ENCODE peak calls at places on chromosomes 2 and 18, in four cellular contexts. X is adrenal gland, J is GM20000, H is endothelial cell. D is an unnamed sample.

GRCh38 chr2:237222178-237222577 is 136.5 kb downstream of the COPS8 start:
- DNase-seq in H (no peak), X (no peak), J (no peak), D (no peak)

GRCh38 chr2:27728081-27728858 is 43.2 kb upstream of the MRPL33 start:
- DNase-seq in J (no peak), H (no peak), X (no peak), D (no peak)

GRCh38 chr2:108257757-108258331 is 18.1 kb downstream of the SULT1C3 start:
- DNase-seq in X (no peak), H (no peak), J (no peak), D (no peak)

GRCh38 chr2:64319930-64320329 is 134.0 kb upstream of the LGALSL start:
- DNase-seq in J (no peak), X (no peak), H (no peak), D (no peak)

GRCh38 chr18:10051877-10052631 is 138.2 kb downstream of the VAPA start:
- DNase-seq in J (no peak), H (no peak), X (no peak), D (no peak)

GRCh38 chr2:186852508-186852907 is 3.5 kb upstream of the ZSWIM2 start:
- DNase-seq in H (no peak), X (no peak), J (no peak), D (no peak)

GRCh38 chr2:88735133-88735532 is 43.7 kb downstream of the RPIA start:
- DNase-seq in J (no peak), X (no peak), H (no peak), D (no peak)

GRCh38 chr2:37569131-37569530 is 102.3 kb downstream of the CDC42EP3 start:
- DNase-seq in J (no peak), X (no peak), H (no peak), D (no peak)

GRCh38 chr2:174827371-174828369 is 63.4 kb upstream of the CHRNA1 start:
- DNase-seq in J (no peak), X (no peak), H (peak), D (no peak)

GRCh38 chr2:23384551-23385349 is at the start of gene KLHL29:
- DNase-seq in X (peak), H (peak), J (peak), D (peak)

GRCh38 chr2:238523158-238524110 is 96.7 kb downstream of the ASB1 start:
- DNase-seq in X (no peak), J (no peak), H (peak), D (no peak)

GRCh38 chr2:170361359-170361936 is 183.5 kb downstream of the MYO3B start:
- DNase-seq in X (peak), J (peak), H (peak), D (peak)

GRCh38 chr2:200430017-200430416 is 79.9 kb downstream of the KCTD18 start:
- DNase-seq in X (no peak), H (no peak), J (no peak), D (no peak)

GRCh38 chr18:67776929-67777328 is 260.4 kb upstream of the DSEL start:
- DNase-seq in H (no peak), J (no peak), X (no peak), D (no peak)

GRCh38 chr18:13265901-13266207 is 47.3 kb downstream of the LDLRAD4 start:
- DNase-seq in H (no peak), X (no peak), J (no peak), D (no peak)

GRCh38 chr2:11482473-11483031 is 16.6 kb upstream of the E2F6 start:
- DNase-seq in X (no peak), H (peak), J (no peak), D (peak)

GRCh38 chr2:164706522-164706921 is 85.2 kb upstream of the GRB14 start:
- DNase-seq in X (no peak), J (no peak), H (no peak), D (no peak)

GRCh38 chr18:31206064-31206463 is 43.4 kb upstream of the DSC1 start:
- DNase-seq in H (no peak), X (no peak), J (no peak), D (no peak)

GRCh38 chr2:156826342-156826933 is 390.3 kb downstream of the GPD2 start:
- DNase-seq in X (no peak), J (no peak), H (no peak), D (no peak)

GRCh38 chr2:237714690-237715458 is 83.7 kb upstream of the RBM44 start:
- DNase-seq in X (peak), H (no peak), J (no peak), D (no peak)

GRCh38 chr18:62564044-62564443 is 41.2 kb downstream of the ZCCHC2 start:
- DNase-seq in H (no peak), J (no peak), X (no peak), D (no peak)

GRCh38 chr18:62571037-62571436 is 48.2 kb downstream of the ZCCHC2 start:
- DNase-seq in J (no peak), H (no peak), X (no peak), D (no peak)

GRCh38 chr18:62569081-62569480 is 46.3 kb downstream of the ZCCHC2 start:
- DNase-seq in J (no peak), X (no peak), H (no peak), D (no peak)

GRCh38 chr18:62566818-62567217 is 44.0 kb downstream of the ZCCHC2 start:
- DNase-seq in J (no peak), X (no peak), H (no peak), D (no peak)

GRCh38 chr18:62566199-62566598 is 43.4 kb downstream of the ZCCHC2 start:
- DNase-seq in H (peak), J (no peak), X (peak), D (no peak)
- TF ChIP-seq CTCF in H (no peak), J (no peak), X (peak), D (no peak)

GRCh38 chr2:218566296-218566695 is 1.9 kb downstream of the USP37 start:
- DNase-seq in J (no peak), X (no peak), H (no peak), D (no peak)

GRCh38 chr2:218567797-218568189 is 358 bp downstream of the USP37 start:
- DNase-seq in X (no peak), H (no peak), J (no peak), D (no peak)

GRCh38 chr2:218569661-218570500 is 1.2 kb downstream of the CNOT9 start:
- DNase-seq in X (peak), H (no peak), J (no peak), D (peak)

GRCh38 chr2:218569038-218569431 is 396 bp downstream of the CNOT9 start:
- DNase-seq in J (peak), H (peak), X (no peak), D (peak)

GRCh38 chr2:218568190-218569037 is at the start of the genes CNOT9 and USP37:
- DNase-seq in H (peak), X (peak), J (peak), D (peak)
- TF ChIP-seq CTCF in H (no peak), X (no peak), J (no peak), D (no peak)

GRCh38 chr2:240915526-240916335 is 9.6 kb downstream of the CROCC2 start:
- DNase-seq in X (no peak), J (no peak), H (no peak), D (no peak)

GRCh38 chr2:240916571-240917008 is 10.5 kb downstream of the CROCC2 start:
- DNase-seq in X (peak), J (no peak), H (no peak), D (no peak)

GRCh38 chr2:240912878-240913809 is 7.0 kb downstream of the CROCC2 start:
- DNase-seq in X (no peak), J (no peak), H (no peak), D (no peak)

GRCh38 chr2:240913810-240914644 is 7.9 kb downstream of the CROCC2 start:
- DNase-seq in H (peak), J (peak), X (peak), D (no peak)

DNA sequence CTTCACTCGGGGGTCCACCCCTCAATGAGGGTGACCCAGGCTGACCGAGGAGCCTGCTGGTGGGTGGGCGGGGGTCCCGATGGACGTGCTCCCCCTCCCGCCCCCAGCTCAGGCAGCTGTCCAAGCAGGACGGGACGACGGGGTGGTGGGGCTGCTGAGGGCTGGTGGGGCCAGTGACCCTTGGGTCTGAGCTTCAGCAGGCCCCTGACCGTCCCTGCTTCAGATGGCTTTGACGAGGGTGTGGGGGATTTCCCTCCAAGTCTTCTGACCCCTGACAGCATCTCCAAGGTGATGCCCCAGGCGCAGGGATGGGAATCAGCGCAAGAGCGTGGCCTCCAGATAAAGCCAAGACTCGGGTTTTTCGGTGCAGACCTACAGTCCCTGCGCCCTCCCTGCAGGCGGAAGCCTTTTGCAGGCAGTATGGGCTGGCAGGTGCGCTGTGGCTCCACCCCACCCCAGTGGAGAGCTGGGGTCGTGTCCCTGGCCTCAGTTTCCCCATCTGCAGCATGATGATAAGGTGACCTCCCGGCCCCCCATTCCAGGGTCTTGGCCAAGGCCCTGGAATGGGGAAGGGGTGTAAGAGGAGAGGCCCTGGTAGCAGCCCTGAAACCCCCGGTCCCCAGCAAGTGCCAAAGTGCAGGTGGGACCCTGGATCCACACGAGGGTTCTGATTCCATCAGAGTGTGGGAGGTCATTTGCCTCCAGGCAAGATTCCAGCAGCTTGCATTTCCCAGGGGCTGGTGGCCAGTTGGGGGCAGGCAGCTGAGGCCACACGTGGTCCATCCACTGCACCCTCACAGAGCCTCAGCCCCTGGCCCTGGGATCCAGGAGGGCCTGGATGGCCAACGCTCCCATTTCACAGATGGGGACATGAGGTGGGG is 8.7 kb downstream of the CROCC2 start:
- DNase-seq in H (no peak), X (no peak), J (no peak), D (no peak)
- TF ChIP-seq CTCF in H (peak), X (no peak), J (no peak), D (no peak)

DNA sequence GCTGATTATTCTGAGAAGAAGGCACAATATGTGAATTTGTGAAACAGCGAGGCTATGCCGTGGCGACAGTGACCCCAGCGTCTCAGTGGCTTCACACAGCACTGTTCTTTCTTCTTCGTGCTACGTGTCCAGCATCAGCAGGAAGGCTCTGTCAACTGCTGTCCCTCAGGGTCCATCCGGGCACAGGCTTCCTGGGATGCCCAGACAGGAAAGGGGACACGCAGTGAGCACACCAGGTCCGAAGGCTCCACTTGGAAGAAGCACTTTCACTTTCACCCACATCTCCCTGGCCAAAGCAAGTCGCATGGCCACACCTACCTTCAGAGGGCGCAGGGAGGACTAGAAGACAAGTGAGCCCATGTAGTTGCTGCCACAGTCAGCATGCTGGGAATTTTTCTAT is 47.3 kb downstream of the PTGR3 start:
- DNase-seq in J (peak), H (no peak), X (no peak), D (no peak)
- TF ChIP-seq CTCF in J (no peak), H (no peak), X (no peak), D (no peak)

GRCh38 chr2:106562826-106563594 is 75.8 kb downstream of the CD8B2 start:
- DNase-seq in H (peak), X (no peak), J (no peak), D (peak)
- TF ChIP-seq CTCF in H (no peak), X (no peak), J (no peak), D (peak)

GRCh38 chr18:76306685-76307292 is 188.3 kb downstream of the ZNF516 start:
- DNase-seq in H (no peak), J (no peak), X (no peak), D (peak)
- TF ChIP-seq CTCF in H (peak), J (no peak), X (no peak), D (peak)

GRCh38 chr2:241675885-241676284 is 10.7 kb downstream of the DTYMK start:
- DNase-seq in H (no peak), X (no peak), J (no peak), D (no peak)
- TF ChIP-seq CTCF in H (no peak), X (no peak), J (no peak), D (no peak)

GRCh38 chr2:223243233-223243632 is 191.2 kb downstream of the KCNE4 start:
- DNase-seq in X (no peak), J (no peak), H (no peak), D (no peak)

GRCh38 chr2:223251656-223252229 is 199.8 kb downstream of the KCNE4 start:
- DNase-seq in H (no peak), J (no peak), X (no peak), D (no peak)

DNA sequence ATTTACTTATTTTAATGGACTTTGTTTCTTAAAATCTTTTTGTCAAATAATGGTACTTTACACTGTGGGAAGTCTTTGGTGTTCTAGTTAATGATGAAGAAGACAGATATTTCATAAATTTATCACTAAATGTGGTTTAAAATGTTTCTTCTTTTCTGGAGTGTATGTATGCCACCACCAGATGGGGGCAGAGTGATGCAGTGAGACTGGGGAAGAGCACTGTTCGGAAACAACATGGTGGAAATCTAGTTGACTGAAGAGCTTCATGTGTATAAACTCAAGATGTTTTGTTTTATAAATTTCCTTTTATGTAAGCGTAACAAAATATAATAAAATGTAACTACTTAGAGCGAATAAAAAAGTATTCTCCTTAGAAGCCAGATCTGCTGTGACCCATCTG is 195.1 kb downstream of the KCNE4 start:
- DNase-seq in J (no peak), H (peak), X (no peak), D (no peak)
- TF ChIP-seq CTCF in J (no peak), H (peak), X (peak), D (peak)

GRCh38 chr2:207356604-207357003 is 173.2 kb upstream of the CREB1 start:
- DNase-seq in J (no peak), X (no peak), H (no peak), D (no peak)

GRCh38 chr2:207354466-207354865 is 175.3 kb upstream of the CREB1 start:
- DNase-seq in H (no peak), J (no peak), X (no peak), D (no peak)

GRCh38 chr2:207353836-207354235 is 175.9 kb upstream of the CREB1 start:
- DNase-seq in H (no peak), J (no peak), X (no peak), D (no peak)

GRCh38 chr2:207351171-207351570 is 178.6 kb upstream of the CREB1 start:
- DNase-seq in J (no peak), H (no peak), X (no peak), D (no peak)

DNA sequence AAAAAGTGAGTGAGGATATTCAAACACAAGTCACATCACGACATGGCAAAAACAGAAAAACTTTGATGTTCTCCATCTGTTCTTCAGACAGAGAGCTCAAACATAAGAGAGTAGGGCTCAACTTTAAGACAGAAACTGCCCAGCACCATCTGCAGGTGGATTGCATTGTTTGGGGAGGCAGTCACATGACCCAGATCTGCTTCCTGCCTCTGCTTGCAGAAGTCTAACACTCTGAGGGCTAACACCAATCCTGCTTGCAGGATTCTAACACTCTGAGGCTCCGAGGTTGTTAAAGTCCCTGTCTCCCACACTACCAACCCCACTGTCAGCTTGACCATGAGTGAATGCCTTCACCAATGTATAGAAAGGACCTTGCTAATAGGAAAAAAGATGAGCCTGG is 176.8 kb upstream of the CREB1 start:
- DNase-seq in X (no peak), H (no peak), J (no peak), D (peak)
- TF ChIP-seq CTCF in X (no peak), H (no peak), J (peak), D (peak)

GRCh38 chr2:159680692-159681091 is 31.6 kb upstream of the MARCHF7 start:
- DNase-seq in X (no peak), J (no peak), H (no peak), D (no peak)

DNA sequence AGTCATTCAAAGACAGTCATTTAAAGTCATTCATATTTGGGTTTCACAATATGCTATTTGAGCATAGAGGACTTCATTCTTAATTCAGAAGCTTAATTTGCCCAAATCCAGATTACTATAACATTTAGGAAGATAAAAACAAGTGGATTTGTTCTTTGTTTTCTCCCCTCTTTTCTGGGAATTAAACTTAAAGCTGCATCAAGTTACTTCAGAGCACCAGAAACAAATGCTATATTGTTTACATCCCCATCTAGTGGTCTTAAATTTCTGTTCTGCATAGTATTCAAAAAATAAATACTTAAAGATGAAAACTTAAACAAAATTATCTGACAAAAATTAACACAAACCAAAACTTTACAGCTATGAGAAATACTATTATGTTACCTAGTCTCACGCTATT is 34.7 kb upstream of the MARCHF7 start:
- DNase-seq in J (no peak), H (no peak), X (no peak), D (peak)
- TF ChIP-seq CTCF in J (no peak), H (no peak), X (no peak), D (peak)